ENCODE peak calls at places on chromosomes 5 and 9, in four cellular contexts. U, Q, K and C are unnamed samples.

GRCh38 chr5:148730955-148731898 is 76.9 kb upstream of the HTR4 start:
- DNase-seq in U (peak), K (peak), Q (peak), C (peak)

GRCh38 chr5:179873176-179873575 is 14.6 kb upstream of the MRNIP start:
- DNase-seq in K (no peak), Q (no peak), U (no peak), C (no peak)

GRCh38 chr5:66661149-66661548 is 65.0 kb downstream of the MAST4 start:
- DNase-seq in U (no peak), K (peak), Q (no peak), C (no peak)

GRCh38 chr9:77820293-77820954 is 172.3 kb upstream of the GNA14 start:
- DNase-seq in K (no peak), Q (no peak), U (no peak), C (no peak)

GRCh38 chr5:126274819-126275218 is 148.4 kb upstream of the GRAMD2B start:
- DNase-seq in K (no peak), Q (no peak), U (no peak), C (no peak)

GRCh38 chr9:123749580-123750202 is 180.2 kb downstream of the DENND1A start:
- DNase-seq in U (no peak), Q (peak), K (no peak), C (peak)

GRCh38 chr5:147996379-147996778 is 67.4 kb upstream of the SPINK5 start:
- DNase-seq in Q (no peak), K (no peak), U (no peak), C (no peak)

GRCh38 chr5:94969174-94969573 is 315.7 kb downstream of the MCTP1 start:
- DNase-seq in U (no peak), K (no peak), Q (no peak), C (no peak)

GRCh38 chr5:169443249-169443784 is 140.3 kb upstream of the SPDL1 start:
- DNase-seq in U (no peak), Q (no peak), K (no peak), C (no peak)

GRCh38 chr5:149990518-149991376 is 9.7 kb downstream of the TIGD6 start:
- DNase-seq in Q (peak), K (peak), U (peak), C (peak)

GRCh38 chr9:72022846-72023245 is 37.6 kb downstream of the C9orf57 start:
- DNase-seq in K (no peak), Q (no peak), U (no peak), C (no peak)

GRCh38 chr9:129826344-129826743 is 2.4 kb upstream of the TOR1A start:
- DNase-seq in K (no peak), U (no peak), Q (no peak), C (no peak)

GRCh38 chr9:88824711-88825110 is 166.6 kb upstream of the S1PR3 start:
- DNase-seq in K (no peak), Q (no peak), U (no peak), C (no peak)

GRCh38 chr9:121383715-121384114 is 13.7 kb upstream of the STOM start:
- DNase-seq in Q (no peak), K (no peak), U (no peak), C (no peak)

GRCh38 chr5:163396941-163397340 is 40.5 kb upstream of the CCNG1 start:
- DNase-seq in K (no peak), U (no peak), Q (no peak), C (no peak)